ENCODE peak calls at places on chromosomes 1 and 21, in seven cellular contexts. A, C, B, U, Y, X and K are unnamed samples.

GRCh38 chr1:67732750-67733151 is 47.8 kb downstream of the GADD45A start:
- DNase-seq in U (peak; percentile 81), X (no peak), A (no peak), B (no peak), Y (no peak), C (peak; percentile 35), K (peak; percentile 97)

GRCh38 chr1:97936976-97937375 is 16.1 kb upstream of the DPYD start:
- DNase-seq in B (no peak), Y (no peak), A (no peak), U (no peak), C (no peak), X (no peak), K (no peak)

GRCh38 chr1:84442256-84442655 is 36.8 kb upstream of the RPF1 start:
- DNase-seq in C (peak; percentile 60), Y (peak; percentile 6), U (peak; percentile 93), A (peak; percentile 16), B (peak; percentile 38), X (no peak), K (no peak)

GRCh38 chr21:43929217-43929971 is 64.4 kb downstream of the AGPAT3 start:
- DNase-seq in C (no peak), A (no peak), Y (no peak), X (no peak), B (peak; percentile 56), U (no peak), K (no peak)

GRCh38 chr1:24904731-24905354 is 25.2 kb downstream of the RUNX3 start:
- DNase-seq in X (peak; percentile 5), U (no peak), A (no peak), C (no peak), B (no peak), Y (no peak), K (no peak)

GRCh38 chr1:204267191-204267601 is 53.4 kb upstream of the GOLT1A start:
- DNase-seq in Y (no peak), U (no peak), B (no peak), X (no peak), C (no peak), A (no peak), K (no peak)

GRCh38 chr1:16396591-16396990 is 29.5 kb downstream of the SZRD1 start:
- DNase-seq in C (no peak), Y (no peak), A (no peak), X (peak; percentile 34), B (no peak), U (peak; percentile 88), K (peak; percentile 59)

GRCh38 chr1:114688526-114688925 is 6.8 kb downstream of the AMPD1 start:
- DNase-seq in U (no peak), B (no peak), X (no peak), C (no peak), Y (no peak), A (no peak), K (no peak)

GRCh38 chr21:36483095-36483494 is 3.2 kb upstream of the CLDN14 start:
- DNase-seq in Y (no peak), C (no peak), X (no peak), A (no peak), U (no peak), B (no peak), K (no peak)

GRCh38 chr1:177341773-177342172 is 171.0 kb downstream of the BRINP2 start:
- DNase-seq in X (no peak), C (no peak), B (no peak), Y (no peak), A (no peak), U (no peak), K (no peak)

GRCh38 chr1:96587222-96587621 is 134.4 kb upstream of the PTBP2 start:
- DNase-seq in Y (no peak), U (no peak), B (no peak), C (no peak), A (no peak), X (no peak), K (no peak)

GRCh38 chr1:55868026-55868425 is 652.9 kb upstream of the USP24 start:
- DNase-seq in B (no peak), Y (peak; percentile 22), C (no peak), A (no peak), U (peak; percentile 11), X (no peak), K (no peak)

GRCh38 chr21:35303085-35303484 is 254.0 kb upstream of the RUNX1 start:
- DNase-seq in A (no peak), C (no peak), X (no peak), B (no peak), Y (no peak), U (peak; percentile 87), K (no peak)

GRCh38 chr21:45403133-45403824 is 1.7 kb upstream of the COL18A1 start:
- DNase-seq in B (no peak), A (no peak), X (no peak), C (no peak), U (no peak), Y (no peak), K (no peak)

GRCh38 chr1:221274373-221274772 is 395.1 kb downstream of the HLX start:
- DNase-seq in U (no peak), Y (peak; percentile 72), A (no peak), C (no peak), X (no peak), B (no peak), K (peak; percentile 62)

GRCh38 chr1:64392109-64392508 is 77.8 kb upstream of the CACHD1 start:
- DNase-seq in X (no peak), B (no peak), C (no peak), A (no peak), Y (peak; percentile 81), U (no peak), K (no peak)

GRCh38 chr21:46109251-46110221 is 11.6 kb downstream of the COL6A2 start:
- DNase-seq in A (no peak), C (no peak), B (peak; percentile 0), U (no peak), X (no peak), Y (no peak), K (no peak)

GRCh38 chr1:178232949-178233348 is 139.0 kb downstream of the RASAL2 start:
- DNase-seq in C (no peak), A (no peak), X (no peak), B (no peak), U (peak; percentile 36), Y (no peak), K (no peak)

GRCh38 chr1:248851390-248851789 is 7.5 kb downstream of the ZNF692 start:
- DNase-seq in Y (no peak), A (peak; percentile 32), U (no peak), B (no peak), C (no peak), X (no peak), K (no peak)

GRCh38 chr21:27564684-27565280 is 597.9 kb upstream of the ADAMTS5 start:
- DNase-seq in U (peak; percentile 71), X (peak; percentile 27), B (peak; percentile 74), C (peak; percentile 5), A (no peak), Y (peak; percentile 63), K (peak; percentile 72)

GRCh38 chr1:209246660-209247059 is 336.9 kb upstream of the CAMK1G start:
- DNase-seq in A (no peak), B (no peak), U (no peak), C (no peak), Y (no peak), X (no peak), K (peak; percentile 68)

GRCh38 chr1:27557596-27558340 is 46.2 kb downstream of the AHDC1 start:
- DNase-seq in Y (peak; percentile 21), C (no peak), B (peak; percentile 85), X (peak; percentile 42), A (peak; percentile 63), U (no peak), K (no peak)

GRCh38 chr21:38631171-38631570 is 132.9 kb upstream of the ERG start:
- DNase-seq in A (no peak), U (peak; percentile 27), X (no peak), C (no peak), Y (no peak), B (no peak), K (no peak)

GRCh38 chr1:33048426-33048825 is 11.7 kb upstream of the AK2 start:
- DNase-seq in U (no peak), X (no peak), C (no peak), B (no peak), Y (no peak), A (no peak), K (no peak)

GRCh38 chr1:230186874-230187273 is 119.8 kb downstream of the GALNT2 start:
- DNase-seq in U (no peak), B (no peak), Y (no peak), A (no peak), C (no peak), X (no peak), K (no peak)

GRCh38 chr1:73761559-73761958 is 436.4 kb downstream of the LRRIQ3 start:
- DNase-seq in Y (no peak), X (no peak), C (no peak), B (no peak), U (no peak), A (no peak), K (no peak)

GRCh38 chr1:10211805-10212405 is 1.5 kb downstream of the KIF1B start:
- DNase-seq in U (no peak), Y (no peak), A (no peak), C (no peak), X (no peak), B (no peak), K (peak; percentile 74)
- H3K4me1 ChIP-seq in U (peaks cover 19% of the 10 kb centered on the region), Y (peaks cover 34% of the 10 kb centered on the region), A (peaks cover 17% of the 10 kb centered on the region), C (peaks cover 11% of the 10 kb centered on the region), X (peaks cover 10% of the 10 kb centered on the region), B (peaks cover 14% of the 10 kb centered on the region), K (peaks cover 9% of the 10 kb centered on the region)

GRCh38 chr1:23194119-23194984 is 22.9 kb downstream of the HTR1D start:
- DNase-seq in Y (peak; percentile 45), A (no peak), X (no peak), U (peak; percentile 80), B (no peak), C (no peak), K (peak; percentile 40)

GRCh38 chr1:23200885-23201284 is 16.4 kb downstream of the HTR1D start:
- DNase-seq in X (no peak), B (no peak), C (no peak), A (peak; percentile 67), U (no peak), Y (no peak), K (no peak)

GRCh38 chr1:23198373-23198772 is 18.9 kb downstream of the HTR1D start:
- DNase-seq in X (no peak), U (peak; percentile 89), B (no peak), Y (no peak), C (no peak), A (no peak), K (no peak)

GRCh38 chr1:23193391-23194118 is 23.7 kb downstream of the HTR1D start:
- DNase-seq in A (no peak), Y (no peak), C (no peak), U (no peak), B (no peak), X (no peak), K (no peak)

GRCh38 chr1:23196627-23197328 is 20.5 kb downstream of the HTR1D start:
- DNase-seq in Y (no peak), C (no peak), A (no peak), B (no peak), X (no peak), U (peak; percentile 96), K (peak; percentile 70)
- H3K4me3 ChIP-seq in Y (no peak overlapping the region), C (no peak overlapping the region), A (no peak overlapping the region), B (no peak overlapping the region), X (no peak overlapping the region), U (no peak overlapping the region), K (no peak overlapping the region)

GRCh38 chr1:169117599-169117998 is 11.1 kb downstream of the ATP1B1 start:
- DNase-seq in U (no peak), Y (no peak), C (no peak), B (no peak), A (no peak), X (no peak), K (no peak)
- H3K4me1 ChIP-seq in U (peaks cover 81% of the 10 kb centered on the region), Y (no peaks in the 10 kb centered on the region), C (peaks cover 31% of the 10 kb centered on the region), B (peaks cover 40% of the 10 kb centered on the region), A (peaks cover 5% of the 10 kb centered on the region), X (no peaks in the 10 kb centered on the region), K (peaks cover 25% of the 10 kb centered on the region)

GRCh38 chr1:45340816-45341215 is 576 bp upstream of the MUTYH start:
- DNase-seq in Y (no peak), B (no peak), A (peak; percentile 65), C (peak; percentile 74), U (peak; percentile 17), X (no peak), K (no peak)
- H3K4me3 ChIP-seq in Y (peak overlapping the region; percentile 67), B (peak overlapping the region; percentile 57), A (peak overlapping the region; percentile 66), C (peak overlapping the region; percentile 81), U (peak overlapping the region; percentile 69), X (peak overlapping the region; percentile 88), K (peak overlapping the region; percentile 72)